ENCODE peak calls at places on chromosomes 13 and 19, in nine cellular contexts. One of them, this sample, is unnamed.

GRCh38 chr19:43474487-43474886 is 9.1 kb upstream of the LYPD3 start:
- DNase-seq in stomach: no peak
- DNase-seq in heart left ventricle: no peak
- DNase-seq in sigmoid colon: no peak
- DNase-seq in suprapubic skin: no peak
- DNase-seq in body of pancreas: no peak
- DNase-seq in IMR-90: no peak
- DNase-seq in esophagus squamous epithelium: no peak
- DNase-seq in transverse colon: no peak
- DNase-seq in this sample: no peak

GRCh38 chr19:13881692-13882418 is 4.9 kb downstream of the NANOS3 start:
- DNase-seq in stomach: no peak
- DNase-seq in heart left ventricle: no peak
- DNase-seq in sigmoid colon: no peak
- DNase-seq in suprapubic skin: no peak
- DNase-seq in body of pancreas: no peak
- DNase-seq in IMR-90: peak; percentile 39
- DNase-seq in esophagus squamous epithelium: no peak
- DNase-seq in transverse colon: peak; percentile 63
- DNase-seq in this sample: no peak

GRCh38 chr13:57286511-57287098 is 119.6 kb downstream of the PRR20E start:
- DNase-seq in stomach: no peak
- DNase-seq in heart left ventricle: no peak
- DNase-seq in sigmoid colon: no peak
- DNase-seq in suprapubic skin: peak; percentile 65
- DNase-seq in body of pancreas: no peak
- DNase-seq in IMR-90: no peak
- DNase-seq in esophagus squamous epithelium: no peak
- DNase-seq in transverse colon: no peak
- DNase-seq in this sample: no peak

GRCh38 chr19:24140099-24140498 is 53.1 kb downstream of the ZNF254 start:
- DNase-seq in stomach: no peak
- DNase-seq in heart left ventricle: no peak
- DNase-seq in sigmoid colon: no peak
- DNase-seq in suprapubic skin: no peak
- DNase-seq in body of pancreas: no peak
- DNase-seq in IMR-90: peak; percentile 96
- DNase-seq in esophagus squamous epithelium: no peak
- DNase-seq in transverse colon: no peak
- DNase-seq in this sample: no peak

GRCh38 chr13:67145950-67146349 is 84.2 kb downstream of the PCDH9 start:
- DNase-seq in stomach: no peak
- DNase-seq in heart left ventricle: no peak
- DNase-seq in sigmoid colon: no peak
- DNase-seq in suprapubic skin: no peak
- DNase-seq in body of pancreas: no peak
- DNase-seq in IMR-90: no peak
- DNase-seq in esophagus squamous epithelium: no peak
- DNase-seq in transverse colon: no peak
- DNase-seq in this sample: no peak

GRCh38 chr13:41017153-41017552 is 2.0 kb downstream of the ELF1 start:
- DNase-seq in stomach: peak; percentile 41
- DNase-seq in heart left ventricle: no peak
- DNase-seq in sigmoid colon: no peak
- DNase-seq in suprapubic skin: no peak
- DNase-seq in body of pancreas: no peak
- DNase-seq in IMR-90: no peak
- DNase-seq in esophagus squamous epithelium: no peak
- DNase-seq in transverse colon: peak; percentile 43
- DNase-seq in this sample: peak; percentile 66

GRCh38 chr13:46142692-46143238 is 37.9 kb upstream of the CPB2 start:
- DNase-seq in stomach: no peak
- DNase-seq in heart left ventricle: no peak
- DNase-seq in sigmoid colon: no peak
- DNase-seq in suprapubic skin: no peak
- DNase-seq in body of pancreas: no peak
- DNase-seq in IMR-90: no peak
- DNase-seq in esophagus squamous epithelium: no peak
- DNase-seq in transverse colon: no peak
- DNase-seq in this sample: no peak

GRCh38 chr19:41657157-41657556 is 30.3 kb upstream of the CEACAM4 start:
- DNase-seq in stomach: no peak
- DNase-seq in heart left ventricle: no peak
- DNase-seq in sigmoid colon: no peak
- DNase-seq in suprapubic skin: no peak
- DNase-seq in body of pancreas: no peak
- DNase-seq in IMR-90: no peak
- DNase-seq in esophagus squamous epithelium: no peak
- DNase-seq in transverse colon: no peak
- DNase-seq in this sample: no peak

GRCh38 chr13:27261376-27261775 is 9.3 kb upstream of the RASL11A start:
- DNase-seq in stomach: no peak
- DNase-seq in heart left ventricle: no peak
- DNase-seq in sigmoid colon: no peak
- DNase-seq in suprapubic skin: no peak
- DNase-seq in body of pancreas: no peak
- DNase-seq in IMR-90: no peak
- DNase-seq in esophagus squamous epithelium: no peak
- DNase-seq in transverse colon: no peak
- DNase-seq in this sample: no peak

GRCh38 chr13:27257233-27257568 is 5.8 kb downstream of the RPL21 start:
- DNase-seq in stomach: no peak
- DNase-seq in heart left ventricle: no peak
- DNase-seq in sigmoid colon: no peak
- DNase-seq in suprapubic skin: no peak
- DNase-seq in body of pancreas: no peak
- DNase-seq in IMR-90: no peak
- DNase-seq in esophagus squamous epithelium: no peak
- DNase-seq in transverse colon: no peak
- DNase-seq in this sample: no peak

GRCh38 chr13:27258637-27259377 is 7.4 kb downstream of the RPL21 start:
- DNase-seq in stomach: no peak
- DNase-seq in heart left ventricle: no peak
- DNase-seq in sigmoid colon: no peak
- DNase-seq in suprapubic skin: no peak
- DNase-seq in body of pancreas: no peak
- DNase-seq in IMR-90: no peak
- DNase-seq in esophagus squamous epithelium: no peak
- DNase-seq in transverse colon: no peak
- DNase-seq in this sample: no peak

GRCh38 chr13:27259831-27260230 is 8.5 kb downstream of the RPL21 start:
- DNase-seq in stomach: no peak
- DNase-seq in heart left ventricle: no peak
- DNase-seq in sigmoid colon: no peak
- DNase-seq in suprapubic skin: no peak
- DNase-seq in body of pancreas: no peak
- DNase-seq in IMR-90: no peak
- DNase-seq in esophagus squamous epithelium: no peak
- DNase-seq in transverse colon: no peak
- DNase-seq in this sample: no peak

GRCh38 chr13:27257648-27258253 is 6.4 kb downstream of the RPL21 start:
- DNase-seq in stomach: no peak
- DNase-seq in heart left ventricle: no peak
- DNase-seq in sigmoid colon: no peak
- DNase-seq in suprapubic skin: no peak
- DNase-seq in body of pancreas: no peak
- DNase-seq in IMR-90: no peak
- DNase-seq in esophagus squamous epithelium: no peak
- DNase-seq in transverse colon: no peak
- DNase-seq in this sample: peak; percentile 32
- TF ChIP-seq POLR2A in stomach: no peak
- TF ChIP-seq POLR2A in heart left ventricle: no peak
- TF ChIP-seq POLR2A in sigmoid colon: no peak
- TF ChIP-seq POLR2A in suprapubic skin: no peak
- TF ChIP-seq POLR2A in body of pancreas: no peak
- TF ChIP-seq POLR2A in IMR-90: peak; percentile 39
- TF ChIP-seq POLR2A in esophagus squamous epithelium: no peak
- TF ChIP-seq POLR2A in transverse colon: no peak
- TF ChIP-seq POLR2A in this sample: peak; percentile 59

GRCh38 chr19:49857061-49857833 is 6.3 kb downstream of the PTOV1 start:
- DNase-seq in stomach: no peak
- DNase-seq in heart left ventricle: no peak
- DNase-seq in sigmoid colon: no peak
- DNase-seq in suprapubic skin: no peak
- DNase-seq in body of pancreas: no peak
- DNase-seq in IMR-90: no peak
- DNase-seq in esophagus squamous epithelium: no peak
- DNase-seq in transverse colon: no peak
- DNase-seq in this sample: no peak

GRCh38 chr19:49859838-49860715 is 7.3 kb downstream of the PNKP start:
- DNase-seq in stomach: no peak
- DNase-seq in heart left ventricle: no peak
- DNase-seq in sigmoid colon: no peak
- DNase-seq in suprapubic skin: no peak
- DNase-seq in body of pancreas: no peak
- DNase-seq in IMR-90: no peak
- DNase-seq in esophagus squamous epithelium: no peak
- DNase-seq in transverse colon: no peak
- DNase-seq in this sample: no peak

GRCh38 chr19:49858591-49858985 is 7.6 kb downstream of the PTOV1 start:
- DNase-seq in stomach: no peak
- DNase-seq in heart left ventricle: no peak
- DNase-seq in sigmoid colon: no peak
- DNase-seq in suprapubic skin: no peak
- DNase-seq in body of pancreas: no peak
- DNase-seq in IMR-90: no peak
- DNase-seq in esophagus squamous epithelium: no peak
- DNase-seq in transverse colon: no peak
- DNase-seq in this sample: no peak

GRCh38 chr19:49856574-49857021 is 5.6 kb downstream of the PTOV1 start:
- DNase-seq in stomach: no peak
- DNase-seq in heart left ventricle: no peak
- DNase-seq in sigmoid colon: no peak
- DNase-seq in suprapubic skin: no peak
- DNase-seq in body of pancreas: no peak
- DNase-seq in IMR-90: no peak
- DNase-seq in esophagus squamous epithelium: no peak
- DNase-seq in transverse colon: no peak
- DNase-seq in this sample: no peak

DNA sequence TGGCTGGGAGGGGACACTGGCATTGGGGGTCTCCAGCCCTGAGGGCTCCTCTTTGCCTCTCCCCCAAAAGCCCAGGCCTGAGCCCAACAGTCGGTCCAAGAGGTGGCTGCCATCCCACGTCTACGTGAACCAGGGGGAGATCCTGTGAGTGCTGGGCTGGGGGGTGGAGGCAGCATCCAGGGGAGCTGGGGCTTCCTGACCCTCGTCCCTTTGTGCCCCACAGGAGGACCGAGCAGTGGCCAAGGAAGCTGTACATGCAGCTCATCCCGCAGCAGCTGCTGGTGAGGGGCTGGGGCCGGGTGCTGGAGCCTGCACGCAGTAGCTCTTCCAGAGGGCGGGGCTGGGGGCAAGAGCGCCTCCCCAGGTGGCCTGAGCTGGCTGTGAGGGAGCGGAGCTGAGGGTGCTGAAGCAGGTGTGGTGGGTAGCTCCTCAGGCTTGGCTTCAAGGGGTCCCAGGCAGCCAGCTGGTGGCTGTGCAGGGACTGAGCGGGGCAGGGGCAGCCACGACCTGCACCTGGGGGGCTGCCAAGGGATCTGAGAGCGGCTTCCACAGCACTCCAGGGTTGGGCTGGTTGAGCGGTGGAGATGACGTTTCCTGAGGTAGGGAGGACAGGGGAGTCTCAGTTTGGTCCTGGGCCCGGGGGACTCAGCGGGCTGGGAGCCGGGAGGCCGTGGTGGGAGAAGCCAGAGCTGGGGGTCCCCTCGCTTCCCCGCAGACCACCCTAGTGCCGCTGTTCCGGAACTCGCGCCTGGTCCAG is 7.1 kb downstream of the PTOV1 start:
- DNase-seq in stomach: no peak
- DNase-seq in heart left ventricle: no peak
- DNase-seq in sigmoid colon: no peak
- DNase-seq in suprapubic skin: no peak
- DNase-seq in body of pancreas: no peak
- DNase-seq in IMR-90: no peak
- DNase-seq in esophagus squamous epithelium: no peak
- DNase-seq in transverse colon: no peak
- DNase-seq in this sample: no peak
- TF ChIP-seq POLR2A in stomach: no peak
- TF ChIP-seq POLR2A in heart left ventricle: no peak
- TF ChIP-seq POLR2A in sigmoid colon: no peak
- TF ChIP-seq POLR2A in suprapubic skin: no peak
- TF ChIP-seq POLR2A in body of pancreas: no peak
- TF ChIP-seq POLR2A in IMR-90: no peak
- TF ChIP-seq POLR2A in esophagus squamous epithelium: no peak
- TF ChIP-seq POLR2A in transverse colon: no peak
- TF ChIP-seq POLR2A in this sample: peak; percentile 17

DNA sequence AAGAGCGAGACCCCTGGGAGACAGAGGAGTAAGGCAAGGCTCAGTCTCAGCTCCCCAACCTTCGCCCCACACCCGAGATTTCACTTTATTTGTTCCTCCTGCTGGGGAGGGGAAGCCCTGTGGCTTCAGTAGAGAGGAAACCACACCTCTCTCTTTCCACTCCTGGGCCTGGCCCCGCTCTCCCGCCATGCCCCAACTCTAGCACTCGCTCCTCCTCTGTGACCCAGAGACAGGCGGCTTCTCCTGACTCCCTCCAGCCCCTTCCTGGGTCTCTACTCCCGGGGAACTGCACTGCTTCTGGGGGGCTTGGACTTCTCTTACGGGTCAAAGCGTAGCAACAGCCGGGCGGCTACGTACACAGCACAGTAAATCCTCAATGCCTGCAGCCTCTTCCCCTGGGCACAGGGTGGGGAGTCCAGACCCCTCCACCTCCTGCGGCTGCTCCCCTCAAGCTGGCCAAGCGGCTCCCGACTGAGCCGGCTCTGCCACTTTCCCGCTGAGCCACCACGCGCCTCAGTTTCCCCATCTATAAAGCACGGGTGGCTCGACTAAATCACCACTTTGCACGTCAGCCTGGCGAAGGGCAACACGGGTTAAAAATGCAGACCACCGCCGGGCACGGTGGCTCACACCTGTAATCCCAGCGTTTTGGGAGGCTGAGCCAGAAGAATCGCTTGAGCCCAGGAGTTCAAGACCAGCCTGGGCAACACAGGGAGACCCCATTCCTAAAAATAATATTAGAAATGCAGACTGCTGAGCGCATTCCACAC is 1.4 kb downstream of the RNF126 start:
- DNase-seq in stomach: peak; percentile 60
- DNase-seq in heart left ventricle: peak; percentile 51
- DNase-seq in sigmoid colon: peak; percentile 71
- DNase-seq in suprapubic skin: no peak
- DNase-seq in body of pancreas: no peak
- DNase-seq in IMR-90: no peak
- DNase-seq in esophagus squamous epithelium: no peak
- DNase-seq in transverse colon: peak; percentile 71
- DNase-seq in this sample: peak; percentile 50
- TF ChIP-seq POLR2A in stomach: no peak
- TF ChIP-seq POLR2A in heart left ventricle: no peak
- TF ChIP-seq POLR2A in sigmoid colon: no peak
- TF ChIP-seq POLR2A in suprapubic skin: no peak
- TF ChIP-seq POLR2A in body of pancreas: no peak
- TF ChIP-seq POLR2A in IMR-90: no peak
- TF ChIP-seq POLR2A in esophagus squamous epithelium: no peak
- TF ChIP-seq POLR2A in transverse colon: peak; percentile 29
- TF ChIP-seq POLR2A in this sample: peak; percentile 13

GRCh38 chr19:48637948-48638830 is 1.0 kb upstream of the DBP start:
- DNase-seq in stomach: peak; percentile 83
- DNase-seq in heart left ventricle: peak; percentile 90
- DNase-seq in sigmoid colon: peak; percentile 96
- DNase-seq in suprapubic skin: peak; percentile 92
- DNase-seq in body of pancreas: peak; percentile 91
- DNase-seq in IMR-90: peak; percentile 96
- DNase-seq in esophagus squamous epithelium: peak; percentile 76
- DNase-seq in transverse colon: peak; percentile 88
- DNase-seq in this sample: peak; percentile 91

GRCh38 chr19:48637449-48637947 is 319 bp upstream of the DBP start:
- DNase-seq in stomach: peak; percentile 99
- DNase-seq in heart left ventricle: peak; percentile 100
- DNase-seq in sigmoid colon: peak; percentile 100
- DNase-seq in suprapubic skin: peak; percentile 100
- DNase-seq in body of pancreas: peak; percentile 100
- DNase-seq in IMR-90: peak; percentile 99
- DNase-seq in esophagus squamous epithelium: peak; percentile 99
- DNase-seq in transverse colon: peak; percentile 99
- DNase-seq in this sample: peak; percentile 94

GRCh38 chr19:48641850-48642249 is 4.1 kb downstream of the CA11 start:
- DNase-seq in stomach: no peak
- DNase-seq in heart left ventricle: no peak
- DNase-seq in sigmoid colon: no peak
- DNase-seq in suprapubic skin: no peak
- DNase-seq in body of pancreas: no peak
- DNase-seq in IMR-90: no peak
- DNase-seq in esophagus squamous epithelium: no peak
- DNase-seq in transverse colon: no peak
- DNase-seq in this sample: no peak

GRCh38 chr19:48638831-48639381 is 1.7 kb upstream of the DBP start:
- DNase-seq in stomach: no peak
- DNase-seq in heart left ventricle: peak; percentile 29
- DNase-seq in sigmoid colon: no peak
- DNase-seq in suprapubic skin: no peak
- DNase-seq in body of pancreas: peak; percentile 38
- DNase-seq in IMR-90: no peak
- DNase-seq in esophagus squamous epithelium: no peak
- DNase-seq in transverse colon: peak; percentile 24
- DNase-seq in this sample: no peak

GRCh38 chr19:48639483-48640375 is 2.5 kb upstream of the DBP start:
- DNase-seq in stomach: no peak
- DNase-seq in heart left ventricle: no peak
- DNase-seq in sigmoid colon: no peak
- DNase-seq in suprapubic skin: no peak
- DNase-seq in body of pancreas: peak; percentile 26
- DNase-seq in IMR-90: no peak
- DNase-seq in esophagus squamous epithelium: no peak
- DNase-seq in transverse colon: no peak
- DNase-seq in this sample: no peak
- TF ChIP-seq POLR2A in stomach: no peak
- TF ChIP-seq POLR2A in heart left ventricle: no peak
- TF ChIP-seq POLR2A in sigmoid colon: no peak
- TF ChIP-seq POLR2A in suprapubic skin: no peak
- TF ChIP-seq POLR2A in body of pancreas: no peak
- TF ChIP-seq POLR2A in IMR-90: no peak
- TF ChIP-seq POLR2A in esophagus squamous epithelium: no peak
- TF ChIP-seq POLR2A in transverse colon: no peak
- TF ChIP-seq POLR2A in this sample: no peak

This sample was measured in erythroblast.